ENCODE peak calls at places on chromosomes 11 and 22, in seven cellular contexts. F is testis, M is HCT116, A is heart right ventricle, X is upper lobe of right lung, T is A549, Z is cardiac muscle cell. U is an unnamed sample.

GRCh38 chr11:1858576-1858975 is 5.7 kb downstream of the LSP1 start:
- DNase-seq in F (no peak), M (no peak), A (no peak), X (no peak), T (no peak), Z (no peak), U (no peak)

GRCh38 chr11:13949876-13950275 is 12.6 kb upstream of the SPON1 start:
- DNase-seq in F (no peak), M (no peak), A (no peak), X (no peak), T (no peak), Z (no peak), U (no peak)

GRCh38 chr11:26420331-26420730 is 88.4 kb downstream of the ANO3 start:
- DNase-seq in F (no peak), M (no peak), A (no peak), X (no peak), T (no peak), Z (no peak), U (no peak)

GRCh38 chr11:121595717-121596156 is 143.0 kb upstream of the SORL1-AS1 start:
- DNase-seq in F (no peak), M (peak; percentile 27), A (no peak), X (peak; percentile 68), T (peak; percentile 51), Z (no peak), U (no peak)

GRCh38 chr22:42623301-42623751 is 8.6 kb upstream of the POLDIP3 start:
- DNase-seq in F (no peak), M (no peak), A (no peak), X (no peak), T (no peak), Z (no peak), U (no peak)

GRCh38 chr11:35040221-35040942 is 98.6 kb upstream of the CD44 start:
- DNase-seq in F (no peak), M (no peak), A (no peak), X (no peak), T (peak; percentile 57), Z (no peak), U (no peak)

GRCh38 chr11:60265373-60266214 is 14.9 kb upstream of the MS4A4A start:
- DNase-seq in F (peak; percentile 31), M (peak; percentile 36), A (no peak), X (no peak), T (peak; percentile 36), Z (peak; percentile 43), U (no peak)

GRCh38 chr11:791658-792534 is 2.0 kb upstream of the CEND1 start:
- DNase-seq in F (no peak), M (no peak), A (peak; percentile 15), X (no peak), T (no peak), Z (no peak), U (no peak)

GRCh38 chr11:95584589-95584988 is 205.0 kb downstream of the FAM76B start:
- DNase-seq in F (no peak), M (no peak), A (no peak), X (no peak), T (no peak), Z (no peak), U (no peak)

GRCh38 chr22:40070701-40071100 is 75.9 kb downstream of the FAM83F start:
- DNase-seq in F (no peak), M (no peak), A (no peak), X (no peak), T (no peak), Z (peak; percentile 67), U (no peak)
- H3K27ac ChIP-seq in F (no peak overlapping the region), M (no peak overlapping the region), A (peak overlapping the region; percentile 57), X (no peak overlapping the region), T (no peak overlapping the region), Z (peak overlapping the region; percentile 70), U (no peak overlapping the region)

DNA sequence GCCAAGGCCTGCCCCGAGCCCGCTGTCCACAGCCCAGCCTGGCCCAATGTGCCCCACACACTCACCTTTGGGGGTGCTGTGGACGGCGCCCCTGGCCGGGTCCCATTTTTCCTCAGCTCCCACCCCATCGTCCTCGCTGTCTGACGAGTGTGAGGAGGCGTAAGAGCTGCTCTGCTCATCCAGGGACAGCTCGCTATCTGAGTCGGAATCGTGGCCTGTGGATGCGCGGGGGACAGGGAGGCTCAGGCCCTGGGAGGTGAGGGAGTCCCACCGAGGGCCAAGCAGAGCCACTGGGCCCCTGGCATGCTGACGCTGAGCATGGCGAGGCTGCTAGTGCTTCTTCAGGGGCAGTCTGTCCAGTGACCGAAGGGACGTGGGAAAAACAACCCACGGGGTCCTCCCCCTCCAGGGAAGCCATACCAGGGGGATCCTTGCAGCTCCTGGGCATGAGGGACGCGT is 29.7 kb downstream of the TRMU start:
- DNase-seq in F (no peak), M (no peak), A (no peak), X (no peak), T (no peak), Z (no peak), U (no peak)
- H3K4me1 ChIP-seq in F (no peaks in the 10 kb centered on the region), M (no peaks in the 10 kb centered on the region), A (no peaks in the 10 kb centered on the region), X (no peaks in the 10 kb centered on the region), T (peaks cover 11% of the 10 kb centered on the region), Z (peaks cover under 1% of the 10 kb centered on the region), U (peaks cover under 1% of the 10 kb centered on the region)

GRCh38 chr22:37566329-37566837 is 6.1 kb downstream of the CDC42EP1 start:
- DNase-seq in F (no peak), M (no peak), A (no peak), X (peak; percentile 79), T (no peak), Z (no peak), U (no peak)
- TF ChIP-seq CTCF in F (no peak), M (peak; percentile 47), A (no peak), X (no peak), T (no peak), Z (no peak), U (no peak)

GRCh38 chr11:76666830-76667229 is 3.7 kb downstream of the LRRC32 start:
- DNase-seq in F (no peak), M (no peak), A (no peak), X (peak; percentile 6), T (no peak), Z (no peak), U (no peak)

GRCh38 chr11:76667856-76668255 is 2.7 kb downstream of the LRRC32 start:
- DNase-seq in F (no peak), M (no peak), A (no peak), X (peak; percentile 38), T (no peak), Z (no peak), U (no peak)

GRCh38 chr11:76668362-76669155 is 2.0 kb downstream of the LRRC32 start:
- DNase-seq in F (no peak), M (no peak), A (no peak), X (peak; percentile 39), T (no peak), Z (no peak), U (no peak)

GRCh38 chr11:76666408-76666807 is 4.1 kb downstream of the LRRC32 start:
- DNase-seq in F (peak; percentile 32), M (no peak), A (peak; percentile 69), X (peak; percentile 65), T (no peak), Z (peak; percentile 64), U (no peak)

DNA sequence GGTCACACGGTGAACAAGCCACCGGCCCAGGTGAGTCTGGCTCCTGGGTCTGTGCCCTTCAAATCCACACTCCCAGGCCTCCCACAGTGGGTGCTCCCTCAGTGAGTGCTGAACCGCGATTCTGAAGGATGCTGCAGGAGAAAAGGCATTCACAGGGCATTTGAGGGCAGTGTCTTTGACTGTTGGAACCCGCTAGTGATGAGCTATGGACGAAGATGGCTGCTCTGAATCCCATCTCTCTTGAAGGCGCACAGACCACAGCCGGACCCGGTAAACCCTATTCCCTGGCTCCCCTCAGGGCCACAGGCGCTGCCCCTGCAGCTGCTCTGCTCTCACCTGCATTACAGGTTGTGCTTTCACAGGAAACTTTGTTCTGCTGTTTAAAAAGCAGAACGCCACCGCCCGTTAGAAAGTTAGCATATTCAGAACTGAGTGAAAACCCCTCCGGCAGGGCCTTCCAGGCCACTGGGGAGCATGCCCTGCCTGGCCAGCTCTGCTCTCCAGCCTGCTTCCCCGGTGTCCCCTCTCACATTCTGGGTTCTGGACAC is 3.2 kb downstream of the LRRC32 start:
- DNase-seq in F (no peak), M (no peak), A (no peak), X (peak; percentile 27), T (no peak), Z (no peak), U (no peak)
- H3K27ac ChIP-seq in F (no peak overlapping the region), M (no peak overlapping the region), A (peak overlapping the region; percentile 56), X (no peak overlapping the region), T (no peak overlapping the region), Z (peak overlapping the region; percentile 48), U (peak overlapping the region; percentile 12)

GRCh38 chr22:37185646-37186227 is 2.3 kb downstream of the C1QTNF6 start:
- DNase-seq in F (no peak), M (no peak), A (no peak), X (peak; percentile 53), T (no peak), Z (no peak), U (no peak)

GRCh38 chr22:37186997-37187522 is 987 bp downstream of the C1QTNF6 start:
- DNase-seq in F (no peak), M (no peak), A (no peak), X (no peak), T (peak; percentile 36), Z (no peak), U (no peak)

GRCh38 chr22:37187552-37187890 is 526 bp downstream of the C1QTNF6 start:
- DNase-seq in F (no peak), M (no peak), A (no peak), X (no peak), T (peak; percentile 25), Z (peak; percentile 23), U (no peak)

GRCh38 chr22:37184816-37185541 is 3.1 kb downstream of the C1QTNF6 start:
- DNase-seq in F (no peak), M (no peak), A (no peak), X (peak; percentile 53), T (no peak), Z (no peak), U (no peak)

DNA sequence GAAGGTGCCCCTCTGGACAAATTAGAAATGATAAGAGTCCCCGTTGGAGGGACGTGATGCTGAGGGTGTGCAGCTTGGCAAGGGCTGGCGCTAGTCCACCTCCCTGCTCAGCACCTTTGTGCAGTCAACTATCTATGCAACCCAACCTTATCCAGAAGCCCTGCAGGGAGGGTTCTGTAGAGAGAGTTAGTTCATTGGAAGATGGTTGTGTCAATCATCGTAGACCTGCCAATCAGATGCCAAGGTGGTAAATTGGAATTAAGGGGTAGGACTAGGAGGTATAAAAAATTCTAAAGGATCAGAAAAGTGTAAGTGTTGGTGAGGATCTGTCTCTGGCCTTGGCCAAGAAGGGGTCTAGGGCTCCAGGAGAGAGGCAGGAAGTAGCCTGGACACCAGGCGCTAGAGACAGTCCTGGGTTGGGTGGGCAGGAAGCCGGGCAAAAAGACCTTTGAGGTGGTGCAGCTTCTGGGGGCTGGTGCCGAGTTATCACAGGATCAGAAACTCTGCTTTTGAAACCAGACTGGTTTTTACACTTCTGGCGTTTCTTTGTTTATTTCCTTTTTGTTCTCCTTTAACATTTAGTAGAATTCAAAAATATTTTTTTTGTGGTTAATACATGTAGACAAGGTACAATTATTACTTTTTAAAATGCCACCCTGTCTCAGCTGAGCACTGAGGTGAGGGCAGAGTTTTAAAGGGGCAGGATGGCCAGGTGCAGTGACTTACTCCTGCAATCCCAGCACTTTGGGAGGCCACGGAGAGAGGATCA is 1.6 kb downstream of the C1QTNF6 start:
- DNase-seq in F (no peak), M (peak; percentile 97), A (no peak), X (peak; percentile 42), T (peak; percentile 94), Z (peak; percentile 69), U (no peak)
- H3K4me1 ChIP-seq in F (peaks cover 17% of the 10 kb centered on the region), M (peaks cover 51% of the 10 kb centered on the region), A (peaks cover 18% of the 10 kb centered on the region), X (peaks cover 46% of the 10 kb centered on the region), T (peaks cover 69% of the 10 kb centered on the region), Z (peaks cover 35% of the 10 kb centered on the region), U (peaks cover 14% of the 10 kb centered on the region)